ENCODE peak calls at places on chromosomes 16 and 17, in ten cellular contexts. D is upper lobe of right lung, X is right lobe of liver, E is left lung, K is adrenal gland, L is stomach, C is AG04450, B is lung, N is breast epithelium, G is IMR-90. Y is an unnamed sample.

GRCh38 chr16:14527411-14528044 is 102.5 kb downstream of the PARN start:
- DNase-seq in C (peak; percentile 49), N (no peak), E (no peak), K (peak; percentile 63), B (no peak), D (no peak), L (no peak), X (no peak), G (peak; percentile 81), Y (no peak)

GRCh38 chr16:86137359-86137758 is 238.4 kb downstream of the IRF8 start:
- DNase-seq in D (no peak), G (no peak), N (no peak), E (no peak), X (no peak), B (no peak), C (no peak), K (no peak), L (no peak), Y (no peak)

GRCh38 chr16:83813818-83814653 is 6.3 kb downstream of the HSBP1 start:
- DNase-seq in N (no peak), C (peak; percentile 78), G (peak; percentile 80), X (no peak), B (no peak), L (no peak), K (no peak), D (no peak), E (no peak), Y (no peak)

GRCh38 chr16:77540656-77541055 is 105.8 kb upstream of the ADAMTS18 start:
- DNase-seq in B (no peak), X (no peak), G (no peak), N (no peak), E (no peak), K (no peak), C (no peak), L (no peak), D (no peak), Y (no peak)

GRCh38 chr16:79653337-79654000 is 52.9 kb upstream of the MAF start:
- DNase-seq in G (no peak), E (peak; percentile 57), L (no peak), K (peak; percentile 43), X (peak; percentile 23), N (no peak), B (peak; percentile 43), C (no peak), D (no peak), Y (no peak)

GRCh38 chr16:66469291-66469931 is 42.3 kb downstream of the BEAN1 start:
- DNase-seq in C (no peak), G (no peak), X (no peak), D (peak; percentile 36), N (no peak), K (no peak), B (no peak), E (no peak), L (peak; percentile 16), Y (no peak)

GRCh38 chr17:358491-359133 is 6.0 kb upstream of the RPH3AL start:
- DNase-seq in K (no peak), X (no peak), G (no peak), E (peak; percentile 79), D (peak; percentile 61), C (no peak), N (no peak), B (no peak), L (no peak), Y (no peak)

GRCh38 chr17:56742601-56743000 is 91.1 kb downstream of the C17orf67 start:
- DNase-seq in B (no peak), K (no peak), E (no peak), C (no peak), G (no peak), L (no peak), N (no peak), X (no peak), D (no peak), Y (no peak)

GRCh38 chr16:53852678-53853077 is 148.7 kb downstream of the FTO start:
- DNase-seq in K (no peak), D (no peak), L (no peak), B (no peak), G (peak; percentile 10), C (no peak), N (no peak), E (no peak), X (no peak), Y (no peak)

GRCh38 chr16:2756288-2757015 is 4.0 kb downstream of the SRRM2 start:
- DNase-seq in K (no peak), X (no peak), D (no peak), B (no peak), N (no peak), L (no peak), C (no peak), E (no peak), G (no peak), Y (no peak)

GRCh38 chr17:7184091-7184488 is 4.9 kb upstream of the ASGR1 start:
- DNase-seq in G (no peak), C (no peak), N (no peak), K (peak; percentile 71), D (peak; percentile 87), B (peak; percentile 67), L (peak; percentile 84), E (no peak), X (peak; percentile 89), Y (no peak)

GRCh38 chr17:81271226-81271625 is 23.9 kb downstream of the SLC38A10 start:
- DNase-seq in B (no peak), E (peak; percentile 43), G (no peak), D (no peak), C (no peak), N (no peak), X (no peak), L (no peak), K (no peak), Y (no peak)

GRCh38 chr17:73841431-73842060 is 197.3 kb upstream of the SDK2 start:
- DNase-seq in B (no peak), D (no peak), G (no peak), N (no peak), X (no peak), K (no peak), E (no peak), L (no peak), C (no peak), Y (no peak)

DNA sequence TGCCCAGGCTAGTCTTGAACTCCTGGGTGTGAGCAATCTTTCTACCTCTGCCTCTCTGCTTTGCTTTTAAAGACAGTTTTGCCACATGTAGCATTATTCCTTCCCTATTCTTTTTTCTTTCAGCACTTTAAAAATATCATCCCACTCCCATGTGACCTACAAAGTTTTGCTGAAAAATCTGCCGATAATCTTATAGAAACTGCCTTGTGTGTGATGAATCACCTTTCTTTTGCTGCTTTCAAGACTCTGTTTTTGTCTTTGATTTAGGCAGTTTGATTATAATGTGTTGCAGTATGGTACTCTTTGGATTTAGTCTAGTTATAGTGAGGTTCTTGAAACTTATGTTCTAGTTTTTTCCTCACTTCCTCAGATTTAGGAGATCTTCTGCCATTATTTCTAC is 142.0 kb upstream of the KIF2B start:
- DNase-seq in C (no peak), B (no peak), G (no peak), L (no peak), X (no peak), E (no peak), K (no peak), D (no peak), N (no peak), Y (no peak)
- H3K9me3 ChIP-seq in C (peaks cover 6% of the 10 kb centered on the region), B (peaks cover 9% of the 10 kb centered on the region), G (no peaks in the 10 kb centered on the region), L (no peaks in the 10 kb centered on the region), X (no peaks in the 10 kb centered on the region), E (no peaks in the 10 kb centered on the region), K (no peaks in the 10 kb centered on the region), D (no peaks in the 10 kb centered on the region), N (peaks cover 27% of the 10 kb centered on the region), Y (no peaks in the 10 kb centered on the region)

GRCh38 chr16:67562918-67563707 is 787 bp downstream of the CTCF start:
- DNase-seq in L (peak; percentile 65), B (peak; percentile 54), X (peak; percentile 69), G (peak; percentile 33), N (no peak), E (peak; percentile 91), C (no peak), D (peak; percentile 86), K (peak; percentile 73), Y (no peak)
- TF ChIP-seq CTCF in L (no peak), B (no peak), X (peak; percentile 35), G (peak; percentile 36), N (no peak), E (no peak), C (peak; percentile 1), D (peak; percentile 20), K (no peak), Y (no peak)

GRCh38 chr16:57628008-57628781 is at the start of gene ADGRG1:
- DNase-seq in N (no peak), X (peak; percentile 76), L (peak; percentile 72), C (peak; percentile 80), B (peak; percentile 61), D (no peak), K (peak; percentile 91), E (peak; percentile 79), G (peak; percentile 97), Y (peak; percentile 57)
- H3K4me3 ChIP-seq in N (peak within 1 kb of the TSS; percentile 61), X (no peak within 1 kb of the TSS), L (peak within 1 kb of the TSS; percentile 34), C (peak within 1 kb of the TSS; percentile 52), B (peak within 1 kb of the TSS; percentile 23), D (peak within 1 kb of the TSS; percentile 43), K (no peak within 1 kb of the TSS), E (peak within 1 kb of the TSS; percentile 43), G (peak within 1 kb of the TSS; percentile 20), Y (peak within 1 kb of the TSS; percentile 52)

GRCh38 chr16:10405386-10405939 is 19.6 kb downstream of the ATF7IP2 start:
- DNase-seq in E (no peak), L (no peak), C (no peak), K (peak; percentile 52), X (no peak), N (no peak), B (no peak), D (no peak), G (peak; percentile 10), Y (no peak)

GRCh38 chr16:10412935-10413601 is 27.2 kb downstream of the ATF7IP2 start:
- DNase-seq in B (no peak), L (no peak), C (no peak), E (no peak), D (no peak), N (no peak), X (no peak), G (no peak), K (no peak), Y (no peak)

GRCh38 chr16:10410469-10410868 is 24.6 kb downstream of the ATF7IP2 start:
- DNase-seq in X (no peak), L (no peak), E (no peak), C (no peak), G (no peak), B (no peak), K (no peak), D (no peak), N (no peak), Y (no peak)

GRCh38 chr16:10402975-10403374 is 17.1 kb downstream of the ATF7IP2 start:
- DNase-seq in X (no peak), G (no peak), K (no peak), C (no peak), B (no peak), N (no peak), E (no peak), L (no peak), D (no peak), Y (no peak)

DNA sequence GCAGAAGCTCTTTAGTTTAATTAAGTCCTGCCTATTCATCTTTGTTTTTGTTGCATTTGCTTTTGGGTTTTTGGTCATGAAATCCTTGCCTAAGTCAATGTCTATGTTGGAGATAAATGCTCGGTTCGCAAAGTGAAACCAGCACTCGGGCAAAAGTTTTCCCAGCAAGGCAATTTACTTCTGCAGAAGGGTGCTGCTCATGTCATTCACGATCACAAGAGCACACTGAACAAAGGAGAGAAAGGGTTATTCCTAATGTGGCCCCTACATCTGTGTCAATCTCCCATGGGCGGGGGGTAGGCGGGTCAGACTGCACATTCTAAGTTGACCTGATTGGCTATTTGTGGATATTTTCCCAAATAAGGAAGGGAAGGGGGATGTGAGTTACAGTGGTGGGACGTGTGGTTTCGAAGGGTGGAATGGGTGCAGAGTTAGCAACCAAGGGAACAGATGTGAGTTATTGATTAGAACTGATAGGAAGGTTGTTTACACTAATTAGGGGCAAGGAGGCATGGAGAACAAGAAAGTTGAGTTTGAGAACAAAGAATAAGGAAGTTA is 23.0 kb downstream of the ATF7IP2 start:
- DNase-seq in G (no peak), L (no peak), D (no peak), N (no peak), X (no peak), C (no peak), E (no peak), B (no peak), K (no peak), Y (no peak)
- H3K9me3 ChIP-seq in G (peaks cover 10% of the 10 kb centered on the region), L (peaks cover 28% of the 10 kb centered on the region), D (peaks cover 56% of the 10 kb centered on the region), N (peaks cover 59% of the 10 kb centered on the region), X (no peaks in the 10 kb centered on the region), C (peaks cover 4% of the 10 kb centered on the region), E (peaks cover 3% of the 10 kb centered on the region), B (peaks cover 6% of the 10 kb centered on the region), K (no peaks in the 10 kb centered on the region), Y (peaks cover 34% of the 10 kb centered on the region)